ENCODE peak calls at places on chromosome 1, in nine cellular contexts. Q is HCT116; M is EL; C is stimulated activated CD4-positive, alpha-beta T cell treated with anti-CD3 and anti-CD28 coated beads, Interleukin-2, amount 100 ng/mL, for 4 hours; J is cardiac fibroblast; N is AG08396; A is activated naive CD8-positive, alpha-beta T cell treated with anti-CD3 and anti-CD28 coated beads, Interleukin-2, amount 50 U/mL, for 24 hours; P is Caki2; H is Calu3. L is an unnamed sample.

GRCh38 chr1:23751050-23751814 is 8.0 kb downstream of the ELOA start:
- DNase-seq in Q (peak), M (peak), C (no peak), J (peak), N (peak), A (peak), P (peak), H (peak), L (peak)

GRCh38 chr1:73755649-73756048 is 442.3 kb downstream of the LRRIQ3 start:
- DNase-seq in Q (no peak), M (no peak), C (no peak), J (no peak), N (no peak), A (no peak), P (no peak), H (no peak), L (no peak)

GRCh38 chr1:101520302-101520701 is 283.5 kb downstream of the S1PR1 start:
- DNase-seq in Q (peak), M (peak), C (no peak), J (peak), N (peak), A (no peak), P (peak), H (peak), L (peak)

GRCh38 chr1:189289346-189289745 is 1188.3 kb downstream of the BRINP3 start:
- DNase-seq in Q (no peak), M (no peak), C (no peak), J (no peak), N (no peak), A (no peak), P (no peak), H (no peak), L (no peak)

GRCh38 chr1:37865348-37866119 is 6.1 kb upstream of the MTF1 start:
- DNase-seq in Q (peak), M (peak), C (peak), J (no peak), N (peak), A (peak), P (peak), H (peak), L (no peak)

GRCh38 chr1:43366179-43366578 is 1.6 kb downstream of the ELOVL1 start:
- DNase-seq in Q (no peak), M (no peak), C (no peak), J (no peak), N (no peak), A (no peak), P (no peak), H (peak), L (peak)

GRCh38 chr1:22044690-22045420 is 7.7 kb upstream of the CDC42 start:
- DNase-seq in Q (no peak), M (peak), C (no peak), J (peak), N (peak), A (no peak), P (no peak), H (no peak), L (no peak)

GRCh38 chr1:198272492-198272891 is 115.7 kb downstream of the NEK7 start:
- DNase-seq in Q (no peak), M (peak), C (no peak), J (peak), N (no peak), A (no peak), P (no peak), H (no peak), L (no peak)

GRCh38 chr1:170461762-170462384 is 70.1 kb upstream of the GORAB start:
- DNase-seq in Q (no peak), M (peak), C (no peak), J (peak), N (peak), A (no peak), P (no peak), H (no peak), L (peak)

GRCh38 chr1:87501738-87502137 is 173.1 kb downstream of the LMO4 start:
- DNase-seq in Q (peak), M (no peak), C (no peak), J (peak), N (no peak), A (no peak), P (no peak), H (no peak), L (no peak)

GRCh38 chr1:2099871-2100774 is 49.9 kb downstream of the PRKCZ start:
- DNase-seq in Q (no peak), M (no peak), C (no peak), J (no peak), N (no peak), A (no peak), P (no peak), H (no peak), L (peak)

GRCh38 chr1:82015444-82015843 is 214.7 kb downstream of the ADGRL2 start:
- DNase-seq in Q (no peak), M (no peak), C (no peak), J (no peak), N (no peak), A (no peak), P (no peak), H (no peak), L (no peak)

GRCh38 chr1:203992440-203992839 is 80.5 kb upstream of the SOX13 start:
- DNase-seq in Q (no peak), M (no peak), C (no peak), J (peak), N (no peak), A (no peak), P (no peak), H (no peak), L (no peak)

GRCh38 chr1:12398135-12398450 is 168.3 kb downstream of the VPS13D start:
- DNase-seq in Q (no peak), M (no peak), C (no peak), J (no peak), N (no peak), A (no peak), P (no peak), H (no peak), L (no peak)

GRCh38 chr1:231969078-231969477 is 342.5 kb downstream of the DISC1 start:
- DNase-seq in Q (no peak), M (no peak), C (no peak), J (no peak), N (no peak), A (no peak), P (no peak), H (no peak), L (no peak)

GRCh38 chr1:53890522-53890941 is 935 bp upstream of the YIPF1 start:
- DNase-seq in Q (no peak), M (no peak), C (no peak), J (no peak), N (no peak), A (peak), P (no peak), H (no peak), L (peak)

GRCh38 chr1:44894591-44894990 is 51.5 kb upstream of the PTCH2 start:
- DNase-seq in Q (no peak), M (peak), C (no peak), J (peak), N (peak), A (no peak), P (no peak), H (no peak), L (no peak)